ENCODE peak calls at places on chromosomes 1 and 21, in seven cellular contexts. O is body of pancreas, N is stomach, P is A549, A is GM06990, S is PC-9, W is AG09309. V is an unnamed sample.

GRCh38 chr21:45129231-45129923 is 55.0 kb downstream of the ADARB1 start:
- DNase-seq in O (no peak), N (no peak), P (no peak), A (no peak), S (no peak), W (no peak), V (no peak)

GRCh38 chr21:14454642-14455009 is 71.7 kb upstream of the HSPA13 start:
- DNase-seq in O (no peak), N (no peak), P (no peak), A (peak; percentile 69), S (no peak), W (no peak), V (no peak)

GRCh38 chr1:197909346-197909745 is 6.9 kb downstream of the C1orf53 start:
- DNase-seq in O (no peak), N (no peak), P (no peak), A (no peak), S (no peak), W (no peak), V (no peak)

GRCh38 chr1:27392778-27393635 is 585 bp downstream of the GPR3 start:
- DNase-seq in O (no peak), N (no peak), P (peak; percentile 64), A (no peak), S (no peak), W (no peak), V (no peak)

GRCh38 chr1:166083887-166084286 is 82.9 kb downstream of the FAM78B start:
- DNase-seq in O (no peak), N (no peak), P (no peak), A (peak; percentile 26), S (no peak), W (no peak), V (no peak)

GRCh38 chr1:18639335-18640055 is 8.8 kb downstream of the PAX7 start:
- DNase-seq in O (no peak), N (no peak), P (no peak), A (no peak), S (no peak), W (no peak), V (no peak)

GRCh38 chr1:197619008-197619640 is 156.2 kb downstream of the DENND1B start:
- DNase-seq in O (no peak), N (no peak), P (no peak), A (no peak), S (peak; percentile 38), W (no peak), V (no peak)

GRCh38 chr1:170461362-170461761 is 70.6 kb upstream of the GORAB start:
- DNase-seq in O (no peak), N (no peak), P (no peak), A (no peak), S (no peak), W (peak; percentile 65), V (no peak)

GRCh38 chr1:84913025-84913892 is 20.3 kb upstream of the LPAR3 start:
- DNase-seq in O (peak; percentile 66), N (no peak), P (no peak), A (no peak), S (no peak), W (peak; percentile 53), V (no peak)

GRCh38 chr1:119720866-119721440 is 9.2 kb downstream of the PHGDH start:
- DNase-seq in O (peak; percentile 68), N (no peak), P (no peak), A (no peak), S (no peak), W (no peak), V (no peak)

GRCh38 chr1:83593073-83593472 is 405.9 kb downstream of the TTLL7 start:
- DNase-seq in O (no peak), N (no peak), P (no peak), A (no peak), S (no peak), W (no peak), V (no peak)

GRCh38 chr1:68973459-68974244 is 476.8 kb upstream of the DEPDC1 start:
- DNase-seq in O (no peak), N (no peak), P (no peak), A (no peak), S (no peak), W (no peak), V (no peak)

GRCh38 chr1:80910426-80910825 is 890.3 kb upstream of the ADGRL2 start:
- DNase-seq in O (no peak), N (no peak), P (no peak), A (no peak), S (no peak), W (no peak), V (no peak)

GRCh38 chr1:166166701-166167394 is at the start of gene FAM78B:
- DNase-seq in O (peak; percentile 85), N (peak; percentile 80), P (peak; percentile 68), A (peak; percentile 88), S (no peak), W (no peak), V (peak; percentile 5)

GRCh38 chr1:54904476-54905048 is 17.6 kb upstream of the DHCR24 start:
- DNase-seq in O (no peak), N (no peak), P (no peak), A (no peak), S (peak; percentile 95), W (peak; percentile 55), V (no peak)

GRCh38 chr1:228823200-228823599 is 87.9 kb downstream of the RHOU start:
- DNase-seq in O (no peak), N (no peak), P (no peak), A (no peak), S (no peak), W (no peak), V (no peak)

GRCh38 chr1:228824377-228824776 is 89.1 kb downstream of the RHOU start:
- DNase-seq in O (no peak), N (no peak), P (no peak), A (no peak), S (no peak), W (no peak), V (no peak)

GRCh38 chr1:228827026-228827425 is 91.7 kb downstream of the RHOU start:
- DNase-seq in O (no peak), N (no peak), P (no peak), A (no peak), S (no peak), W (no peak), V (no peak)

GRCh38 chr1:228830185-228830953 is 95.1 kb downstream of the RHOU start:
- DNase-seq in O (peak; percentile 91), N (peak; percentile 94), P (no peak), A (no peak), S (no peak), W (no peak), V (no peak)

GRCh38 chr1:228825840-228826484 is 90.7 kb downstream of the RHOU start:
- DNase-seq in O (no peak), N (no peak), P (no peak), A (no peak), S (no peak), W (no peak), V (no peak)
- H3K4me3 ChIP-seq in O (no peak overlapping the region), N (no peak overlapping the region), P (no peak overlapping the region), A (no peak overlapping the region), S (no peak overlapping the region), W (no peak overlapping the region), V (no peak overlapping the region)

DNA sequence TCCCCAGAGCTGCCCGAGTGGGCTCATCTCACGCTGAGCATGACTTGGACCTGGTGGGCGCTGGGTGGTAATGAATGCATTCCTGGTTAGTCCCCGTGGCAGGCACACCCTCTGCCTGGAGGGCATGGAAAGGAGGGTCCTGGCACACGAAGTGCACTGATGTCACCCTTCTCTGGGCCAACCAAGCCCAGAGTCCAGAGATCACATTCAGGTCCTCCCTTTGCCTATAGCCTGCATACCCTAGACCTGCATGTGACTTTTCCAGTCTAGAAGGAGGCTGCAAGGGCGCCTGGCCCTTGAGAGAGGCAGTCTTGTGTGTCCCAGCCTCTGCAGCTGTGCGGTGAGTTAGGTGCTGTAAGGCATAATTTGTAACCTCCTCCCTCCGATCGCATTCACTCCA is 22.1 kb downstream of the PADI2 start:
- DNase-seq in O (no peak), N (no peak), P (no peak), A (no peak), S (no peak), W (no peak), V (no peak)
- H3K4me3 ChIP-seq in O (no peak overlapping the region), N (no peak overlapping the region), P (no peak overlapping the region), A (no peak overlapping the region), S (no peak overlapping the region), W (no peak overlapping the region), V (no peak overlapping the region)

DNA sequence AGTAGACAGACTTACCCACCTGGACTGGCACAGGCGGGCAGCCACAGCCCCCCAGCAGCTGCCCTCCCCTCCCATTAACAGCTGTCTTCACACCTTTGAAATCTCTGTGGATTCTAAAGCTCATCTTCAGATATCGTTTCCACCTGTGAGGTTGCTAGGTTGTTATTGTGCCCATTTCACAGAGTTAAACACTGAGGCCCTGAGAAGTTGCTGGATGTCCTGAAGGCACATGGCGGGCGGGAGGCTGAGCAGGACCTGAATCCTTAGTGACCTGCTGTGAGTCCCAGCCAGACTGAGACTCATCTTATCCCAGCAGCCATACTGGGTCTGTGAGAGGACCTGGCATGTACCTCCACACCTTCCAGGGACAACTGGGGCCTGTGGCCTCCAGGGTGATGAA is 134.8 kb upstream of the TMEM51 start:
- DNase-seq in O (no peak), N (no peak), P (no peak), A (no peak), S (no peak), W (no peak), V (no peak)
- H3K4me3 ChIP-seq in O (no peak overlapping the region), N (no peak overlapping the region), P (no peak overlapping the region), A (no peak overlapping the region), S (no peak overlapping the region), W (no peak overlapping the region), V (no peak overlapping the region)

GRCh38 chr1:162872981-162873380 is 12.0 kb upstream of the CCDC190 start:
- DNase-seq in O (no peak), N (no peak), P (no peak), A (no peak), S (no peak), W (no peak), V (no peak)

GRCh38 chr1:162878000-162878596 is 17.1 kb upstream of the CCDC190 start:
- DNase-seq in O (peak; percentile 63), N (peak; percentile 74), P (no peak), A (no peak), S (no peak), W (peak; percentile 38), V (no peak)

GRCh38 chr1:162877412-162877811 is 16.4 kb upstream of the CCDC190 start:
- DNase-seq in O (no peak), N (no peak), P (no peak), A (no peak), S (no peak), W (no peak), V (no peak)

GRCh38 chr1:162873671-162874666 is 13.0 kb upstream of the CCDC190 start:
- DNase-seq in O (no peak), N (no peak), P (no peak), A (no peak), S (no peak), W (peak; percentile 55), V (no peak)

GRCh38 chr1:162876751-162877150 is 15.8 kb upstream of the CCDC190 start:
- DNase-seq in O (no peak), N (no peak), P (no peak), A (no peak), S (no peak), W (no peak), V (no peak)
- H3K4me3 ChIP-seq in O (no peak overlapping the region), N (no peak overlapping the region), P (no peak overlapping the region), A (no peak overlapping the region), S (no peak overlapping the region), W (no peak overlapping the region), V (no peak overlapping the region)